ENCODE peak calls at places on chromosomes 2 and 18, in six cellular contexts. L is neuronal stem cell, O is IMR-90, D is H9, Y is H1, F is trophoblast cell. K is an unnamed sample.

GRCh38 chr2:58974881-58975280 is 733.8 kb upstream of the FANCL start:
- DNase-seq in Y (no peak), L (no peak), D (no peak), F (no peak), O (no peak), K (no peak)

GRCh38 chr18:46591821-46592391 is 65.1 kb downstream of the LOXHD1 start:
- DNase-seq in Y (no peak), D (no peak), F (no peak), O (no peak), L (no peak), K (no peak)

GRCh38 chr18:2905802-2906521 is 59.2 kb downstream of the EMILIN2 start:
- DNase-seq in D (peak; percentile 64), F (no peak), O (no peak), Y (no peak), L (no peak), K (peak; percentile 35)

GRCh38 chr2:10919415-10919775 is 7.7 kb downstream of the KCNF1 start:
- DNase-seq in O (no peak), D (no peak), Y (no peak), F (no peak), L (no peak), K (no peak)

GRCh38 chr2:148342091-148342490 is 302.5 kb upstream of the EPC2 start:
- DNase-seq in Y (no peak), D (no peak), O (no peak), L (no peak), F (no peak), K (no peak)

GRCh38 chr2:144320491-144320890 is 199.4 kb downstream of the ZEB2 start:
- DNase-seq in Y (no peak), O (peak; percentile 28), L (no peak), D (no peak), F (no peak), K (peak; percentile 18)

GRCh38 chr2:183034806-183035205 is 3.5 kb downstream of the NCKAP1 start:
- DNase-seq in D (no peak), L (no peak), O (peak; percentile 63), F (no peak), Y (no peak), K (peak; percentile 63)

GRCh38 chr2:8627692-8628085 is 54.2 kb upstream of the ID2 start:
- DNase-seq in Y (no peak), L (no peak), F (no peak), D (no peak), O (no peak), K (no peak)

GRCh38 chr2:25072606-25073005 is 30.7 kb downstream of the EFR3B start:
- DNase-seq in L (no peak), O (no peak), Y (no peak), D (no peak), F (peak; percentile 14), K (no peak)

GRCh38 chr2:113012436-113013335 is 7.4 kb downstream of the IL36A start:
- DNase-seq in D (no peak), O (peak; percentile 36), L (no peak), F (no peak), Y (no peak), K (no peak)

GRCh38 chr2:166180951-166181812 is 53.4 kb upstream of the SCN1A start:
- DNase-seq in Y (no peak), F (peak; percentile 34), O (peak; percentile 56), L (peak; percentile 51), D (peak; percentile 72), K (peak; percentile 43)

GRCh38 chr18:58682429-58683069 is 11.3 kb downstream of the MALT1 start:
- DNase-seq in L (no peak), F (no peak), O (peak; percentile 74), D (no peak), Y (no peak), K (peak; percentile 61)

GRCh38 chr2:72115361-72116080 is 32.1 kb downstream of the CYP26B1 start:
- DNase-seq in D (peak; percentile 72), Y (peak; percentile 61), O (peak; percentile 73), L (no peak), F (peak; percentile 99), K (peak; percentile 80)

GRCh38 chr2:68282814-68283812 is 30.8 kb upstream of the PPP3R1 start:
- DNase-seq in Y (no peak), O (peak; percentile 61), F (no peak), L (no peak), D (no peak), K (peak; percentile 54)

GRCh38 chr2:25806941-25807340 is 71.3 kb downstream of the ASXL2 start:
- DNase-seq in L (no peak), F (no peak), O (no peak), D (no peak), Y (no peak), K (no peak)

GRCh38 chr18:46152436-46152807 is 48.2 kb downstream of the HAUS1 start:
- DNase-seq in F (no peak), O (peak; percentile 83), Y (no peak), D (no peak), L (no peak), K (peak; percentile 34)

GRCh38 chr2:206792645-206793044 is 27.2 kb downstream of the FASTKD2 start:
- DNase-seq in Y (no peak), L (no peak), O (no peak), F (peak; percentile 2), D (no peak), K (no peak)

GRCh38 chr2:44934962-44935853 is 6.3 kb upstream of the SIX3 start:
- DNase-seq in F (no peak), O (no peak), L (no peak), Y (no peak), D (peak; percentile 64), K (no peak)

GRCh38 chr2:95043300-95043786 is 17.8 kb downstream of the MAL start:
- DNase-seq in L (no peak), O (peak; percentile 90), Y (no peak), F (no peak), D (peak; percentile 42), K (no peak)

GRCh38 chr2:240202616-240203015 is 62.2 kb upstream of the OTOS start:
- DNase-seq in D (no peak), Y (no peak), L (no peak), F (no peak), O (no peak), K (no peak)

GRCh38 chr18:58887613-58887963 is 22.9 kb downstream of the ZNF532 start:
- DNase-seq in L (no peak), Y (no peak), O (no peak), D (no peak), F (peak; percentile 11), K (peak; percentile 84)

GRCh38 chr2:129464036-129464435 is 515.4 kb upstream of the RAB6C start:
- DNase-seq in L (no peak), F (no peak), O (no peak), Y (no peak), D (no peak), K (no peak)

DNA sequence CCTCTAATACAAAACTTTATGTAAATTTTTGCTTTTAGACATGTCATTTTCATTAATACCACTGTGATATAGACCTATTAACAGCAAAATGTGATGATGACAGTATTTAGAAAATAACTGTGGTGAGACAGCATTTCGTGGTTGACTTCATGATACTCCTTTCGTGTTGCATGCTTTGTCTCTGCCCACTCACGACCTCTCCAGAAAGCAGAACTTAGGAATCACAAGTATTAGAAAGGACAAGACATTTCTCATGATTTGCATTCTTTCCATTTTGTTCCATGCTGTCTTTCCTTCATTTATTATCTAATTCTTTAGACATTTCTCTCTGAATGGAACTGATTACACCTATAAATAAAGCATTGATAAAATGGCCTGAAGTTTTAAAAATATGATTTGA is 85.2 kb upstream of the POU3F3 start:
- DNase-seq in D (no peak), L (no peak), Y (no peak), F (peak; percentile 7), O (no peak), K (no peak)
- H3K14ac ChIP-seq in D (no peak overlapping the region), L (no peak overlapping the region), Y (no peak overlapping the region), F (no peak overlapping the region), O (no peak overlapping the region), K (no peak overlapping the region)

DNA sequence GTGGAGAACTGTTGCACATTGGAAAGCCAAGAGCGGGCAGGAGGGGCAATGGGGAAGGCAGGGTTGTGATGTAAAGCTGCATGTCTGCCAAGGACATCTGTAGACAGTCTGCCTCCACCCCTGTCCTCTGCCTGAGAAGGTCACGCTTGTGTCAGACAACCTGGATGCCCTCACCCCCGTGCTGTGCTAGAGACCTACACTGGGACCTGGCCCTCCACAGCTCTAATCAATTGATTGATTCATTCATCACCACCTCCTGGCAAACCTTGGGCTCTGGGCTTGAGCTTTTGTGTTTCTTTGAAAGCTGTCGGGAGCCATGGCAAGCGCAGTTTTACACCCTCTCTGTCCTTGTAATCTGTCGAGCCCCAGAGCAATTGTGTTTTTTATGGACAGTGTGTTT is 41.1 kb downstream of the MARCO start:
- DNase-seq in L (no peak), O (no peak), F (no peak), Y (no peak), D (no peak), K (no peak)
- H3K4me1 ChIP-seq in L (peaks cover 2% of the 10 kb centered on the region), O (no peaks in the 10 kb centered on the region), F (no peaks in the 10 kb centered on the region), Y (no peaks in the 10 kb centered on the region), D (no peaks in the 10 kb centered on the region), K (no peaks in the 10 kb centered on the region)

GRCh38 chr2:127051116-127051779 is 55.7 kb downstream of the BIN1 start:
- DNase-seq in Y (no peak), F (no peak), L (no peak), D (no peak), O (no peak), K (no peak)

GRCh38 chr2:127050803-127051115 is 56.2 kb downstream of the BIN1 start:
- DNase-seq in O (no peak), Y (no peak), D (no peak), F (no peak), L (no peak), K (no peak)

GRCh38 chr2:127048969-127049897 is 57.7 kb downstream of the BIN1 start:
- DNase-seq in F (no peak), Y (no peak), O (no peak), L (no peak), D (no peak), K (no peak)

GRCh38 chr2:127051780-127052067 is 55.2 kb downstream of the BIN1 start:
- DNase-seq in O (no peak), Y (no peak), D (no peak), F (no peak), L (no peak), K (no peak)

DNA sequence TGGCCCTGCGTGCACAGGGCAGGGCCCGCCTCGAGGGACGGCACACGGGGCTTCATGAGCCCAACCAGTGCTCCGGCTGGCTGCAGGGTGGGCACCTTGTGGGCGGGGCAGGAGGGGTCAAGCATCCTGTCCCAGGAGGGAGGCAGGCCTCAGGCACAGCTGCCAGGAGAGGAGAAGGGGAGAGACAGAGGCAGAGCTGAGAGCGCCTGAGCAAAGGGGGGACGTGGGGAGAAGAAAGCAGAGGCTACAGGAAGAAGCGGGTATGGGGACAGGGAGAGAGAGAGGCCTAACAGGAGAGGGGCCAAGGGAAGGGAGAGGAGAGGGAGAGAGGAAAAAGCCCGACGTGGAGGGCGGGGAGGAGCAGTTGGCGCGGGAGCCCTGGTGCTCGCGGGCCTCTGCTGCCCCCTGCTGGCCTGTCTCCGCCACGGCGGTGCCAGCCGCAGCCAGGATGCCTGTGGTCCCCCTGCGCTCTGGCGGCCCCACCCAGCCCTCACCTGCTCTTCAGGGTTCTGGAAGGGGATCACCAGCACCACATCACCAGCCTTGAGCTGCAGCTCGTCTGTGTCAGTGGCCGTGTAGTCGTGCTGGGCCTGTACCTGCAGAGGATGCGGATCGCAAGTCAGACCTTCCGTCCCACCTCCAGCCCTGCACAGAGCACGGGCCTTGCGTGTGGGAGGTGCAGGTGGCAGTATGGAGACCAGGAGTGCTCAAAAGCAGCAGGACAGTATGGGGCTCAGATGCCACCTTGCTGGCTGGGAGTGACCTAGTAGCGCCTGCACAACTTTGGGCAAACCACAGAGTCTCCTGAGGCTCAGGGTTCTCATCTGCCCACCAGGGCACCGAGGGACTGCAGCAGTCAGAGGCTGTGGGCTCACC is 56.8 kb downstream of the BIN1 start:
- DNase-seq in F (no peak), Y (peak; percentile 41), L (peak; percentile 44), O (peak; percentile 41), D (peak; percentile 84), K (peak; percentile 58)
- H3K9ac ChIP-seq in F (no peak overlapping the region), Y (no peak overlapping the region), L (no peak overlapping the region), O (no peak overlapping the region), D (no peak overlapping the region), K (peak overlapping the region; percentile 53)

GRCh38 chr2:127096718-127097470 is 10.1 kb downstream of the BIN1 start:
- DNase-seq in Y (no peak), D (no peak), L (no peak), F (no peak), O (no peak), K (no peak)
- H3K14ac ChIP-seq in Y (no peak overlapping the region), D (no peak overlapping the region), L (no peak overlapping the region), F (no peak overlapping the region), O (no peak overlapping the region), K (peak overlapping the region; percentile 35)

K was measured in mesenchymal stem cell.